ENCODE peak calls at places on chromosomes 16 and 17, in five cellular contexts. One of them, this sample, is unnamed.

GRCh38 chr17:5705081-5705875 is 121.0 kb upstream of the NLRP1 start:
- DNase-seq in heart right ventricle: no peak
- DNase-seq in spleen: no peak
- DNase-seq in endodermal cell: peak; percentile 94
- DNase-seq in ovary: no peak
- DNase-seq in this sample: no peak

GRCh38 chr16:27547134-27547533 is 2.6 kb downstream of the GTF3C1 start:
- DNase-seq in ovary: no peak
- DNase-seq in heart right ventricle: no peak
- DNase-seq in spleen: peak; percentile 19
- DNase-seq in endodermal cell: no peak
- DNase-seq in this sample: no peak

GRCh38 chr17:34177642-34178041 is 77.4 kb upstream of the CCL2 start:
- DNase-seq in spleen: no peak
- DNase-seq in endodermal cell: no peak
- DNase-seq in heart right ventricle: no peak
- DNase-seq in ovary: no peak
- DNase-seq in this sample: no peak

GRCh38 chr16:85462405-85463227 is 150.5 kb upstream of the GSE1 start:
- DNase-seq in ovary: peak; percentile 66
- DNase-seq in heart right ventricle: peak; percentile 71
- DNase-seq in endodermal cell: peak; percentile 74
- DNase-seq in spleen: no peak
- DNase-seq in this sample: peak; percentile 47

GRCh38 chr17:376936-377863 is 24.6 kb upstream of the RPH3AL start:
- DNase-seq in ovary: no peak
- DNase-seq in endodermal cell: no peak
- DNase-seq in heart right ventricle: peak; percentile 54
- DNase-seq in spleen: peak; percentile 11
- DNase-seq in this sample: peak; percentile 94

GRCh38 chr17:74325743-74326379 is at the start of gene KIF19:
- DNase-seq in ovary: no peak
- DNase-seq in spleen: peak; percentile 86
- DNase-seq in endodermal cell: peak; percentile 92
- DNase-seq in heart right ventricle: peak; percentile 65
- DNase-seq in this sample: peak; percentile 32

GRCh38 chr17:27224526-27225315 is 69.2 kb upstream of the WSB1 start:
- DNase-seq in endodermal cell: no peak
- DNase-seq in heart right ventricle: no peak
- DNase-seq in ovary: no peak
- DNase-seq in spleen: no peak
- DNase-seq in this sample: no peak

GRCh38 chr17:82085931-82086764 is 11.9 kb downstream of the FASN start:
- DNase-seq in heart right ventricle: peak; percentile 8
- DNase-seq in spleen: no peak
- DNase-seq in ovary: no peak
- DNase-seq in endodermal cell: no peak
- DNase-seq in this sample: no peak

GRCh38 chr16:81816351-81816750 is 37.3 kb downstream of the PLCG2 start:
- DNase-seq in ovary: no peak
- DNase-seq in heart right ventricle: no peak
- DNase-seq in spleen: no peak
- DNase-seq in endodermal cell: no peak
- DNase-seq in this sample: no peak

GRCh38 chr17:79997004-79997673 is 38.5 kb downstream of the TBC1D16 start:
- DNase-seq in heart right ventricle: no peak
- DNase-seq in ovary: no peak
- DNase-seq in endodermal cell: no peak
- DNase-seq in spleen: peak; percentile 92
- DNase-seq in this sample: peak; percentile 39

GRCh38 chr17:71681427-71682173 is 439.2 kb upstream of the SOX9 start:
- DNase-seq in endodermal cell: no peak
- DNase-seq in spleen: no peak
- DNase-seq in heart right ventricle: no peak
- DNase-seq in ovary: no peak
- DNase-seq in this sample: no peak

GRCh38 chr17:72189781-72190593 is 69.2 kb downstream of the SOX9 start:
- DNase-seq in ovary: no peak
- DNase-seq in heart right ventricle: no peak
- DNase-seq in endodermal cell: peak; percentile 24
- DNase-seq in spleen: no peak
- DNase-seq in this sample: no peak

GRCh38 chr17:75652934-75653549 is 13.9 kb downstream of the RECQL5 start:
- DNase-seq in heart right ventricle: no peak
- DNase-seq in endodermal cell: peak; percentile 92
- DNase-seq in spleen: no peak
- DNase-seq in ovary: no peak
- DNase-seq in this sample: peak; percentile 37

GRCh38 chr16:65763640-65764305 is 602.7 kb upstream of the CDH5 start:
- DNase-seq in heart right ventricle: no peak
- DNase-seq in spleen: no peak
- DNase-seq in ovary: no peak
- DNase-seq in endodermal cell: no peak
- DNase-seq in this sample: no peak

GRCh38 chr17:58005728-58006562 is 1.1 kb downstream of the SRSF1 start:
- DNase-seq in spleen: no peak
- DNase-seq in heart right ventricle: no peak
- DNase-seq in ovary: no peak
- DNase-seq in endodermal cell: no peak
- DNase-seq in this sample: no peak

GRCh38 chr16:30142672-30143346 is 19.8 kb upstream of the MAPK3 start:
- DNase-seq in spleen: no peak
- DNase-seq in heart right ventricle: no peak
- DNase-seq in ovary: no peak
- DNase-seq in endodermal cell: peak; percentile 54
- DNase-seq in this sample: no peak

GRCh38 chr16:66057056-66057455 is 309.4 kb upstream of the CDH5 start:
- DNase-seq in endodermal cell: no peak
- DNase-seq in heart right ventricle: no peak
- DNase-seq in spleen: no peak
- DNase-seq in ovary: no peak
- DNase-seq in this sample: no peak

GRCh38 chr16:81863630-81864352 is 84.7 kb downstream of the PLCG2 start:
- DNase-seq in heart right ventricle: no peak
- DNase-seq in spleen: no peak
- DNase-seq in endodermal cell: peak; percentile 63
- DNase-seq in ovary: no peak
- DNase-seq in this sample: no peak

GRCh38 chr17:47323382-47324223 is at the start of gene EFCAB13:
- DNase-seq in spleen: peak; percentile 96
- DNase-seq in ovary: peak; percentile 89
- DNase-seq in endodermal cell: peak; percentile 98
- DNase-seq in heart right ventricle: peak; percentile 92
- DNase-seq in this sample: peak; percentile 86
- TF ChIP-seq CTCF in spleen: peak; percentile 19
- TF ChIP-seq CTCF in ovary: peak; percentile 28
- TF ChIP-seq CTCF in endodermal cell: peak; percentile 65
- TF ChIP-seq CTCF in heart right ventricle: no peak
- TF ChIP-seq CTCF in this sample: no peak

DNA sequence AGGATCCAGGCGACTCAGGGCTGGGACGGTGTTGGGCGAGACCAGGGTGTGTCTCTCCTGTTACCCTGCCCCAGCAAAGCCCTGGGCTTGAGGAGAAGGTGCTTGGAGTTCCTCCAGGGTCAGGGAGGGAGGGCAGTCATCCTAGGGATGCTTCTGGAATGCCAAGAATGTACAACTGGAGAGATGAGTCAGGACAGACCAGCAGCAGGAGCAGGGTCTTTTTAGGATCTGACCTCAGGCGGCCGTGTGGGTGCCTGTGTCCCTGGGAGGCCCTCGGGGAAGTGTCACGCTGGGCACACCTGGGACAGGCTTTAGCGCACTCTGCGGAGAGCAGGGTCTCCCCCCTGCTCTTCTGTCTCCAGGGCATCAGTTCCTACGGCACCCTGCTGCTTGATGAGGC is 8.2 kb upstream of the MTSS2 start:
- DNase-seq in endodermal cell: peak; percentile 87
- DNase-seq in heart right ventricle: no peak
- DNase-seq in ovary: no peak
- DNase-seq in spleen: no peak
- DNase-seq in this sample: no peak
- H3K4me1 ChIP-seq in endodermal cell: peaks cover 10% of the 10 kb centered on the region
- H3K4me1 ChIP-seq in heart right ventricle: peaks cover 99% of the 10 kb centered on the region
- H3K4me1 ChIP-seq in ovary: peaks cover 57% of the 10 kb centered on the region
- H3K4me1 ChIP-seq in spleen: peaks cover 99% of the 10 kb centered on the region
- H3K4me1 ChIP-seq in this sample: peaks cover 3% of the 10 kb centered on the region

GRCh38 chr16:1223355-1224214 is 1.5 kb downstream of the TPSG1 start:
- DNase-seq in ovary: no peak
- DNase-seq in heart right ventricle: no peak
- DNase-seq in spleen: no peak
- DNase-seq in endodermal cell: no peak
- DNase-seq in this sample: no peak

GRCh38 chr16:1222553-1223354 is 2.3 kb downstream of the TPSG1 start:
- DNase-seq in endodermal cell: no peak
- DNase-seq in heart right ventricle: no peak
- DNase-seq in spleen: no peak
- DNase-seq in ovary: no peak
- DNase-seq in this sample: no peak

GRCh38 chr16:1221628-1222552 is 3.2 kb downstream of the TPSG1 start:
- DNase-seq in endodermal cell: no peak
- DNase-seq in spleen: no peak
- DNase-seq in ovary: no peak
- DNase-seq in heart right ventricle: no peak
- DNase-seq in this sample: no peak

GRCh38 chr16:1224558-1224957 is 510 bp downstream of the TPSG1 start:
- DNase-seq in ovary: no peak
- DNase-seq in endodermal cell: no peak
- DNase-seq in heart right ventricle: no peak
- DNase-seq in spleen: no peak
- DNase-seq in this sample: no peak

GRCh38 chr16:1225051-1225451 is at the start of gene TPSG1:
- DNase-seq in heart right ventricle: no peak
- DNase-seq in ovary: no peak
- DNase-seq in endodermal cell: no peak
- DNase-seq in spleen: no peak
- DNase-seq in this sample: no peak
- H3K27ac ChIP-seq in heart right ventricle: no peak within 1 kb of the TSS
- H3K27ac ChIP-seq in ovary: no peak within 1 kb of the TSS
- H3K27ac ChIP-seq in endodermal cell: no peak within 1 kb of the TSS
- H3K27ac ChIP-seq in spleen: no peak within 1 kb of the TSS
- H3K27ac ChIP-seq in this sample: no peak within 1 kb of the TSS

GRCh38 chr16:77955127-77955526 is 67.2 kb upstream of the CLEC3A start:
- DNase-seq in ovary: no peak
- DNase-seq in spleen: no peak
- DNase-seq in heart right ventricle: no peak
- DNase-seq in endodermal cell: no peak
- DNase-seq in this sample: no peak
- TF ChIP-seq CTCF in ovary: no peak
- TF ChIP-seq CTCF in spleen: no peak
- TF ChIP-seq CTCF in heart right ventricle: no peak
- TF ChIP-seq CTCF in endodermal cell: peak; percentile 55
- TF ChIP-seq CTCF in this sample: no peak